ENCODE peak calls at places on chromosome 7, in four cellular contexts. F, W, O and Y are unnamed samples.
A peak's percentile ranks its signal among the peaks of the same experiment; 100 is the strongest.

GRCh38 chr7:50068026-50068425 is 25.0 kb downstream of the ZPBP start:
- DNase-seq in O (peak; percentile 7), F (peak; percentile 31), W (peak; percentile 6), Y (no peak)

GRCh38 chr7:3154881-3155494 is 111.3 kb upstream of the CARD11 start:
- DNase-seq in O (peak; percentile 58), W (peak; percentile 31), F (peak; percentile 32), Y (peak; percentile 5)

GRCh38 chr7:85023066-85023687 is 163.7 kb downstream of the SEMA3D start:
- DNase-seq in F (peak; percentile 34), W (peak; percentile 19), O (peak; percentile 58), Y (no peak)

GRCh38 chr7:101900103-101900502 is 82.7 kb downstream of the CUX1 start:
- DNase-seq in W (no peak), O (no peak), F (no peak), Y (no peak)

GRCh38 chr7:108000875-108001758 is 1.8 kb downstream of the LAMB1 start:
- DNase-seq in F (no peak), O (no peak), W (peak; percentile 46), Y (no peak)

GRCh38 chr7:28455486-28455885 is 43.2 kb downstream of the CREB5 start:
- DNase-seq in F (no peak), W (no peak), O (no peak), Y (no peak)

GRCh38 chr7:74223711-74224510 is 14.1 kb downstream of the LAT2 start:
- DNase-seq in O (no peak), F (no peak), W (no peak), Y (no peak)

GRCh38 chr7:137545059-137545730 is 201.7 kb upstream of the PTN start:
- DNase-seq in F (no peak), W (peak; percentile 14), O (no peak), Y (no peak)

GRCh38 chr7:91128574-91129348 is 135.5 kb upstream of the FZD1 start:
- DNase-seq in F (no peak), O (no peak), W (peak; percentile 21), Y (no peak)

GRCh38 chr7:30896041-30896440 is 15.6 kb upstream of the AQP1 start:
- DNase-seq in O (no peak), W (no peak), F (no peak), Y (no peak)

GRCh38 chr7:116399808-116400207 is 99.7 kb upstream of the CAV2 start:
- DNase-seq in W (peak; percentile 94), F (no peak), O (no peak), Y (peak; percentile 67)

GRCh38 chr7:41148521-41148951 is 554.4 kb downstream of the INHBA start:
- DNase-seq in O (no peak), F (peak; percentile 8), W (peak; percentile 95), Y (peak; percentile 59)

GRCh38 chr7:151017953-151018420 is 6.3 kb downstream of the ATG9B start:
- DNase-seq in O (peak; percentile 68), W (peak; percentile 32), F (no peak), Y (no peak)

GRCh38 chr7:7969306-7970112 is 913 bp downstream of the GLCCI1 start:
- DNase-seq in F (no peak), W (peak; percentile 53), O (peak; percentile 67), Y (no peak)

GRCh38 chr7:14507617-14508016 is 394.9 kb downstream of the DGKB start:
- DNase-seq in F (no peak), O (no peak), W (peak; percentile 66), Y (peak; percentile 92)

GRCh38 chr7:20595971-20596370 is 19.5 kb upstream of the ABCB5 start:
- DNase-seq in W (no peak), O (no peak), F (no peak), Y (no peak)

GRCh38 chr7:151060416-151061234 is 1.2 kb downstream of the SLC4A2 start:
- DNase-seq in F (no peak), W (peak; percentile 34), O (no peak), Y (no peak)

GRCh38 chr7:73715648-73716317 is 3.7 kb downstream of the STX1A start:
- DNase-seq in O (no peak), W (peak; percentile 92), F (peak; percentile 93), Y (peak; percentile 75)

GRCh38 chr7:38368191-38368605 is 94.8 kb upstream of the TARP start:
- DNase-seq in W (peak; percentile 57), O (peak; percentile 78), F (peak; percentile 83), Y (peak; percentile 11)

GRCh38 chr7:129785457-129786178 is 167.1 kb downstream of the UBE2H start:
- DNase-seq in O (peak; percentile 11), W (no peak), F (no peak), Y (no peak)

GRCh38 chr7:69553190-69553589 is 45.1 kb upstream of the AUTS2 start:
- DNase-seq in F (no peak), W (no peak), O (no peak), Y (no peak)

GRCh38 chr7:137978464-137979237 is 23.2 kb downstream of the CREB3L2 start:
- DNase-seq in W (peak; percentile 99), O (no peak), F (peak; percentile 89), Y (no peak)

GRCh38 chr7:44599222-44599621 is 7.2 kb upstream of the OGDH start:
- DNase-seq in W (no peak), F (no peak), O (no peak), Y (no peak)

GRCh38 chr7:157493017-157493416 is 156.2 kb downstream of the DNAJB6 start:
- DNase-seq in O (no peak), W (no peak), F (no peak), Y (no peak)

GRCh38 chr7:150962285-150962742 is 15.8 kb downstream of the KCNH2 start:
- DNase-seq in F (no peak), O (no peak), W (no peak), Y (no peak)

GRCh38 chr7:25121599-25121998 is 3.5 kb downstream of the CYCS start:
- DNase-seq in F (no peak), W (no peak), O (no peak), Y (no peak)

GRCh38 chr7:25125137-25125946 is at the start of gene CYCS:
- DNase-seq in F (peak; percentile 99), O (peak; percentile 100), W (peak; percentile 100), Y (peak; percentile 99)

GRCh38 chr7:25119102-25119501 is 6.0 kb downstream of the CYCS start:
- DNase-seq in F (no peak), W (no peak), O (no peak), Y (no peak)

GRCh38 chr7:25124485-25125136 is 449 bp downstream of the CYCS start:
- DNase-seq in F (no peak), O (peak; percentile 31), W (no peak), Y (no peak)

DNA sequence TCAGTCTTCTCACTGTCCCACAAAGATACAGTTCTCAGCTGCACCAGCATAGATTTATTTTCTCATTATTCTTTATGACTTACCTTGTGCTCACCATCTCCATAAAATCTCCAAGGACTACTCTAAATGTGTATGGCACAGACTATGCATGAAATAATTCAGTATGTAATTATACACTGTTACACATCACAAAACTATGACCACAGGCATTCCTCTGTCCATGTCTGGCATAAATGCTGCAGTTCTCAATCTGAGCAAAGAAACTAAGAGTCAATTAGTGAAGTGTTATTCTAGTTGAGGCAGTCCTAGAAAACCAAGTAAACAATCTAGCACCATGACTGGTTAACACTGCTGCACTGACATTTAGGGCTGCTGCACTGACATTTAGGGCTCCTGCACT is 2.7 kb downstream of the CYCS start:
- DNase-seq in O (no peak), W (peak; percentile 61), F (no peak), Y (no peak)
- H3K4me2 ChIP-seq in O (no peak overlapping the region), W (no peak overlapping the region), F (no peak overlapping the region), Y (no peak overlapping the region)

DNA sequence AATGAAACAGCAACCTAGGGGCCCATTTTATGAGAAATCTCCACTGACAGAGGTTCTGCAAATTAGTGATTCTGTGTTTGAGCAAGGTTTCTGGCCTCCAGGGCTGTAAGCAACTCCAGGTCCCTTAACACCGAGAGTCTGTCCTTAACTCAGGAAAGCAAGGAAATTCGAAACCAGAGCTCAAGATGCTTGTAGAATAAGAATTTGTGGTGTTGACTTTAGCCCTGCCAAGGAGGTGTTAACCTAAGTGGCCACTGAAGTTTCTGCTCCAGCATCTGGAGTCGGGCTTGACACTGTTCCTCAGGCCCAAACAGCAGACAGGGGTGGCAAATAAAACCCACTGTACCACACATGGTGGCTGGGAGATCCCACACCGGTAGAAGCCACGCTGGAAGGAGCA is 162.1 kb downstream of the BMPER start:
- DNase-seq in O (peak; percentile 3), F (no peak), W (no peak), Y (no peak)
- H2AFZ ChIP-seq in O (no peak overlapping the region), F (no peak overlapping the region), W (no peak overlapping the region), Y (no peak overlapping the region)

GRCh38 chr7:134458806-134459698 is at the start of gene AKR1B1:
- DNase-seq in W (peak; percentile 90), O (peak; percentile 98), F (peak; percentile 54), Y (no peak)
- H3K27ac ChIP-seq in W (peak within 1 kb of the TSS; percentile 72), O (peak within 1 kb of the TSS; percentile 62), F (peak within 1 kb of the TSS; percentile 44), Y (peak within 1 kb of the TSS; percentile 67)

DNA sequence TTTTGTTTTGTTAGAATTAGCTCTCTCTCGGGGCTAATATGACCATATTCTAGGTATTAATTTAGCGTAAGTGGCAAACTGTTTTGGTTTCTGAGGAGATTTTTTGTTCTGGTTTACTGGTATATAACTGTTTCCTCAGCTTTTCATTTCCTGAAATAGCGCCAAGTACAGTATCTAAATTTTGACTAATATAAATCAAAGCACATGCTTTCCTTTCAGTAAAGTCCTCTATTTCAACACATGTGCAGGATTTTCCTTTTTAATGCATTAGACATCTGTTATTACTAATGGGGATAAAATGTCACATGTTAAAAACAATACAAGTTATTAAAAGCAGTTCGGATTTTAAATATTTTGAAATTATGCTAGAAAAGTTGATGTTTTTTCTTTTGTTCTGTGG is 11.3 kb downstream of the FERD3L start:
- DNase-seq in W (no peak), F (no peak), O (no peak), Y (no peak)
- H3K4me2 ChIP-seq in W (no peak overlapping the region), F (no peak overlapping the region), O (no peak overlapping the region), Y (no peak overlapping the region)

GRCh38 chr7:113144839-113145238 is 26.5 kb upstream of the SMIM30 start:
- DNase-seq in F (no peak), O (no peak), W (no peak), Y (no peak)

GRCh38 chr7:113142385-113143119 is 24.2 kb upstream of the SMIM30 start:
- DNase-seq in W (no peak), O (peak; percentile 16), F (no peak), Y (no peak)

GRCh38 chr7:113140956-113141355 is 22.6 kb upstream of the SMIM30 start:
- DNase-seq in W (no peak), O (no peak), F (no peak), Y (no peak)

DNA sequence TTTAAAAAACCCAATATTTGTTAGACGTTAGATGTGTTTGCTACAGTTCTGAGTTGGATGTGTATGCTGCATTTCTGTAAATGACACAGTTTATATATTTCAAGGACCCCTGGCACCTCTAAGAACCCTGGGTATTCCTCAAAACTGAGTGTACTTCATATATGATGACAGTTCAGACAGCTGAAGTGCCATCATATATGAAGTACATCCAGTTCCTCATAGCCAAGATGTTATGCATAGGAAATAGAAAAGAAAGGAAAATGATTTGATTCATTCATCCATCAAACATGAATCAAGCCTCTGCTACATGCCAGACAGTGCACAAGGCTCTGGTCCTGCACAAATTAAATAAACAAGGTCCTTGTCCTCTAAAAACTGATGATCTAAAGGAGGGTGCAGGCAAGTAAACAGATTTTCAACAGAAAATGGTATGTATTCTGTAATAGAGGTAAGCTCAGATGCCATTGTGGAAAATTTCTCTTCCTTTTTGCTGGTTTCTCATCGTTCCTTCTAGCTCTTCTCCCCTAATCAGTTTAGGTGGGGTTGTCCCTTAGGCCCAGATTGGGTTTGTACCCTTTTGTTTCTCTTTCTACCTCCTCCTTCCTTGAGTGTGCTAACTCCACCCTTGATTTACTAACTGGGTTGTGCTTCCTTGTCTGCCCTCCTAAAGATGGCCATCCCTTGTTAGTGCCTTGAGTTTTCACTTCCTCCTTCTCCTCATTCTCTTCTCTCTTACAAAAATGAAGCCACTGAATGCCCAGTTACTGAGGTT is 25.3 kb upstream of the SMIM30 start:
- DNase-seq in F (no peak), O (peak; percentile 12), W (no peak), Y (no peak)
- H2AFZ ChIP-seq in F (no peak overlapping the region), O (peak overlapping the region; percentile 13), W (no peak overlapping the region), Y (no peak overlapping the region)